ENCODE peak calls at places on chromosomes 12 and 14, in seven cellular contexts. One of them, this sample, is unnamed.

GRCh38 chr12:32116897-32117296 is 10.2 kb downstream of the BICD1 start:
- DNase-seq in Caco-2: no peak
- DNase-seq in gastrocnemius medialis: no peak
- DNase-seq in astrocyte of the spinal cord: no peak
- DNase-seq in lower lobe of right lung: no peak
- DNase-seq in psoas muscle: no peak
- DNase-seq in IMR-90: peak
- DNase-seq in this sample: no peak

GRCh38 chr14:74879427-74880180 is 2.1 kb upstream of the DLST start:
- DNase-seq in psoas muscle: no peak
- DNase-seq in IMR-90: no peak
- DNase-seq in astrocyte of the spinal cord: no peak
- DNase-seq in gastrocnemius medialis: no peak
- DNase-seq in Caco-2: peak
- DNase-seq in lower lobe of right lung: no peak
- DNase-seq in this sample: no peak

GRCh38 chr12:132075714-132076553 is 68.2 kb downstream of the DDX51 start:
- DNase-seq in Caco-2: no peak
- DNase-seq in psoas muscle: no peak
- DNase-seq in IMR-90: no peak
- DNase-seq in lower lobe of right lung: no peak
- DNase-seq in gastrocnemius medialis: no peak
- DNase-seq in astrocyte of the spinal cord: no peak
- DNase-seq in this sample: no peak

GRCh38 chr12:57173089-57173488 is 25.7 kb upstream of the LRP1-AS start:
- DNase-seq in gastrocnemius medialis: no peak
- DNase-seq in lower lobe of right lung: no peak
- DNase-seq in psoas muscle: no peak
- DNase-seq in IMR-90: no peak
- DNase-seq in astrocyte of the spinal cord: no peak
- DNase-seq in Caco-2: peak
- DNase-seq in this sample: no peak

GRCh38 chr14:71336488-71337192 is 429.4 kb downstream of the PCNX1 start:
- DNase-seq in psoas muscle: no peak
- DNase-seq in lower lobe of right lung: no peak
- DNase-seq in IMR-90: no peak
- DNase-seq in gastrocnemius medialis: no peak
- DNase-seq in Caco-2: peak
- DNase-seq in astrocyte of the spinal cord: no peak
- DNase-seq in this sample: no peak

GRCh38 chr12:131067993-131068942 is 114.6 kb downstream of the ADGRD1 start:
- DNase-seq in astrocyte of the spinal cord: no peak
- DNase-seq in Caco-2: no peak
- DNase-seq in IMR-90: no peak
- DNase-seq in psoas muscle: no peak
- DNase-seq in gastrocnemius medialis: no peak
- DNase-seq in lower lobe of right lung: no peak
- DNase-seq in this sample: no peak

GRCh38 chr14:51582437-51582836 is 69.3 kb upstream of the FRMD6 start:
- DNase-seq in IMR-90: peak
- DNase-seq in gastrocnemius medialis: no peak
- DNase-seq in astrocyte of the spinal cord: no peak
- DNase-seq in psoas muscle: no peak
- DNase-seq in lower lobe of right lung: no peak
- DNase-seq in Caco-2: no peak
- DNase-seq in this sample: no peak

GRCh38 chr12:117098361-117099217 is 627 bp downstream of the TESC start:
- DNase-seq in Caco-2: peak
- DNase-seq in astrocyte of the spinal cord: no peak
- DNase-seq in gastrocnemius medialis: no peak
- DNase-seq in IMR-90: no peak
- DNase-seq in psoas muscle: no peak
- DNase-seq in lower lobe of right lung: peak
- DNase-seq in this sample: no peak

GRCh38 chr14:94936411-94936892 is 166.5 kb upstream of the GSC start:
- DNase-seq in gastrocnemius medialis: peak
- DNase-seq in psoas muscle: peak
- DNase-seq in Caco-2: no peak
- DNase-seq in IMR-90: no peak
- DNase-seq in lower lobe of right lung: no peak
- DNase-seq in astrocyte of the spinal cord: peak
- DNase-seq in this sample: peak

GRCh38 chr12:3437986-3438385 is 53.0 kb upstream of the PRMT8 start:
- DNase-seq in Caco-2: no peak
- DNase-seq in psoas muscle: no peak
- DNase-seq in gastrocnemius medialis: no peak
- DNase-seq in lower lobe of right lung: no peak
- DNase-seq in IMR-90: no peak
- DNase-seq in astrocyte of the spinal cord: no peak
- DNase-seq in this sample: no peak

GRCh38 chr12:49059063-49059384 is 1.6 kb downstream of the KMT2D start:
- DNase-seq in Caco-2: no peak
- DNase-seq in gastrocnemius medialis: no peak
- DNase-seq in IMR-90: no peak
- DNase-seq in astrocyte of the spinal cord: no peak
- DNase-seq in psoas muscle: no peak
- DNase-seq in lower lobe of right lung: no peak
- DNase-seq in this sample: no peak

GRCh38 chr12:49059385-49060232 is 985 bp downstream of the KMT2D start:
- DNase-seq in lower lobe of right lung: no peak
- DNase-seq in IMR-90: no peak
- DNase-seq in astrocyte of the spinal cord: no peak
- DNase-seq in psoas muscle: no peak
- DNase-seq in Caco-2: peak
- DNase-seq in gastrocnemius medialis: no peak
- DNase-seq in this sample: no peak

GRCh38 chr12:49058366-49059062 is 2.1 kb downstream of the KMT2D start:
- DNase-seq in Caco-2: no peak
- DNase-seq in astrocyte of the spinal cord: no peak
- DNase-seq in gastrocnemius medialis: no peak
- DNase-seq in IMR-90: no peak
- DNase-seq in lower lobe of right lung: no peak
- DNase-seq in psoas muscle: no peak
- DNase-seq in this sample: no peak

GRCh38 chr12:49061157-49061650 is 610 bp upstream of the KMT2D start:
- DNase-seq in Caco-2: no peak
- DNase-seq in gastrocnemius medialis: no peak
- DNase-seq in IMR-90: no peak
- DNase-seq in lower lobe of right lung: no peak
- DNase-seq in psoas muscle: no peak
- DNase-seq in astrocyte of the spinal cord: no peak
- DNase-seq in this sample: no peak

GRCh38 chr12:49060237-49061156 is at the start of gene KMT2D:
- DNase-seq in lower lobe of right lung: peak
- DNase-seq in IMR-90: peak
- DNase-seq in psoas muscle: peak
- DNase-seq in astrocyte of the spinal cord: peak
- DNase-seq in Caco-2: peak
- DNase-seq in gastrocnemius medialis: peak
- DNase-seq in this sample: peak
- TF ChIP-seq CTCF in lower lobe of right lung: peak
- TF ChIP-seq CTCF in IMR-90: peak
- TF ChIP-seq CTCF in psoas muscle: peak
- TF ChIP-seq CTCF in astrocyte of the spinal cord: peak
- TF ChIP-seq CTCF in Caco-2: no peak
- TF ChIP-seq CTCF in gastrocnemius medialis: peak
- TF ChIP-seq CTCF in this sample: peak

DNA sequence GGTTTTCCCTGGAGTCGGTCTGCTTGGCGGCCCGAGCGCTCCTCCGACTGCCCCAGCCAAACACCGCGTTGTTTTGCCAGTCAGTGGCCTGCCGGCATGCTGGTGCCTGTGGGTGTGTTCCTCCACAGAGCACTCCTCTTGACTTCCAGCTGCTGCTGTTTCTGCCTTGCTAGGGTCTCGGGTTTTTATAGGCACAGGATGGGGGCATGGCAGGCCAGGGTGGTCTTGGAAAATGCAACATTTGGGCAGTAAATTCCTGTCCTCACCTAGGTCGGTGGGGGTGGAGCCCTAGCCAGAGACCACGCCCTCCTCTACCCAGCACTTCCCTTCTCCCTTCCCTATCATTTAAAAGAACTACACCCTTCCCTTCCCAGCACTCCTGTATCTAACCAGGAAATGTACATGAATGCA is 34.7 kb upstream of the VASH1 start:
- DNase-seq in IMR-90: no peak
- DNase-seq in gastrocnemius medialis: no peak
- DNase-seq in astrocyte of the spinal cord: no peak
- DNase-seq in Caco-2: no peak
- DNase-seq in lower lobe of right lung: no peak
- DNase-seq in psoas muscle: no peak
- DNase-seq in this sample: no peak
- H3K4me3 ChIP-seq in IMR-90: no peak
- H3K4me3 ChIP-seq in gastrocnemius medialis: peak
- H3K4me3 ChIP-seq in astrocyte of the spinal cord: no peak
- H3K4me3 ChIP-seq in Caco-2: no peak
- H3K4me3 ChIP-seq in lower lobe of right lung: peak
- H3K4me3 ChIP-seq in psoas muscle: no peak
- H3K4me3 ChIP-seq in this sample: no peak

GRCh38 chr14:89241934-89242670 is 174.9 kb downstream of the FOXN3 start:
- DNase-seq in psoas muscle: no peak
- DNase-seq in IMR-90: no peak
- DNase-seq in Caco-2: no peak
- DNase-seq in astrocyte of the spinal cord: no peak
- DNase-seq in lower lobe of right lung: no peak
- DNase-seq in gastrocnemius medialis: no peak
- DNase-seq in this sample: no peak
- TF ChIP-seq CTCF in psoas muscle: no peak
- TF ChIP-seq CTCF in IMR-90: no peak
- TF ChIP-seq CTCF in Caco-2: no peak
- TF ChIP-seq CTCF in astrocyte of the spinal cord: no peak
- TF ChIP-seq CTCF in lower lobe of right lung: peak
- TF ChIP-seq CTCF in gastrocnemius medialis: no peak
- TF ChIP-seq CTCF in this sample: no peak

GRCh38 chr12:124941170-124941527 is 26.7 kb upstream of the UBC start:
- DNase-seq in psoas muscle: no peak
- DNase-seq in astrocyte of the spinal cord: no peak
- DNase-seq in lower lobe of right lung: no peak
- DNase-seq in IMR-90: no peak
- DNase-seq in gastrocnemius medialis: no peak
- DNase-seq in Caco-2: no peak
- DNase-seq in this sample: no peak
- H3K4me3 ChIP-seq in psoas muscle: peak
- H3K4me3 ChIP-seq in astrocyte of the spinal cord: peak
- H3K4me3 ChIP-seq in lower lobe of right lung: peak
- H3K4me3 ChIP-seq in IMR-90: no peak
- H3K4me3 ChIP-seq in gastrocnemius medialis: peak
- H3K4me3 ChIP-seq in Caco-2: peak
- H3K4me3 ChIP-seq in this sample: peak

GRCh38 chr12:124622326-124622725 is 54.9 kb upstream of the NCOR2 start:
- DNase-seq in psoas muscle: no peak
- DNase-seq in IMR-90: no peak
- DNase-seq in lower lobe of right lung: peak
- DNase-seq in astrocyte of the spinal cord: no peak
- DNase-seq in Caco-2: no peak
- DNase-seq in gastrocnemius medialis: no peak
- DNase-seq in this sample: no peak

GRCh38 chr12:124621296-124621660 is 53.9 kb upstream of the NCOR2 start:
- DNase-seq in IMR-90: peak
- DNase-seq in Caco-2: no peak
- DNase-seq in gastrocnemius medialis: peak
- DNase-seq in astrocyte of the spinal cord: peak
- DNase-seq in lower lobe of right lung: peak
- DNase-seq in psoas muscle: peak
- DNase-seq in this sample: no peak

GRCh38 chr12:124622764-124623163 is 55.4 kb upstream of the NCOR2 start:
- DNase-seq in astrocyte of the spinal cord: no peak
- DNase-seq in psoas muscle: no peak
- DNase-seq in lower lobe of right lung: no peak
- DNase-seq in IMR-90: no peak
- DNase-seq in Caco-2: no peak
- DNase-seq in gastrocnemius medialis: no peak
- DNase-seq in this sample: no peak

GRCh38 chr12:124618291-124618902 is 51.0 kb upstream of the NCOR2 start:
- DNase-seq in psoas muscle: no peak
- DNase-seq in astrocyte of the spinal cord: no peak
- DNase-seq in gastrocnemius medialis: no peak
- DNase-seq in lower lobe of right lung: no peak
- DNase-seq in Caco-2: no peak
- DNase-seq in IMR-90: no peak
- DNase-seq in this sample: no peak

GRCh38 chr12:124620606-124621295 is 53.3 kb upstream of the NCOR2 start:
- DNase-seq in Caco-2: no peak
- DNase-seq in psoas muscle: no peak
- DNase-seq in IMR-90: peak
- DNase-seq in astrocyte of the spinal cord: peak
- DNase-seq in lower lobe of right lung: no peak
- DNase-seq in gastrocnemius medialis: no peak
- DNase-seq in this sample: no peak
- TF ChIP-seq CTCF in Caco-2: no peak
- TF ChIP-seq CTCF in psoas muscle: no peak
- TF ChIP-seq CTCF in IMR-90: no peak
- TF ChIP-seq CTCF in astrocyte of the spinal cord: no peak
- TF ChIP-seq CTCF in lower lobe of right lung: no peak
- TF ChIP-seq CTCF in gastrocnemius medialis: no peak
- TF ChIP-seq CTCF in this sample: no peak

GRCh38 chr14:99758915-99759545 is 34.2 kb upstream of the EML1 start:
- DNase-seq in gastrocnemius medialis: no peak
- DNase-seq in lower lobe of right lung: peak
- DNase-seq in psoas muscle: no peak
- DNase-seq in IMR-90: no peak
- DNase-seq in Caco-2: no peak
- DNase-seq in astrocyte of the spinal cord: no peak
- DNase-seq in this sample: no peak
- H3K4me3 ChIP-seq in gastrocnemius medialis: no peak
- H3K4me3 ChIP-seq in lower lobe of right lung: no peak
- H3K4me3 ChIP-seq in psoas muscle: no peak
- H3K4me3 ChIP-seq in IMR-90: no peak
- H3K4me3 ChIP-seq in Caco-2: no peak
- H3K4me3 ChIP-seq in astrocyte of the spinal cord: no peak
- H3K4me3 ChIP-seq in this sample: no peak